ENCODE peak calls at places on chromosomes 12 and 14, in ten cellular contexts. G is aorta; X is neuronal stem cell; A is CD8-positive, alpha-beta T cell; D is AG04450; L is tibial nerve; B is brain microvascular endothelial cell; P is thoracic aorta; Z is IMR-90; I is HL-60. Y is an unnamed sample.
A peak's percentile ranks its signal among the peaks of the same experiment; 100 is the strongest.

GRCh38 chr14:91246051-91246852 is 1.7 kb upstream of the GPR68 start:
- DNase-seq in B (no peak), D (no peak), A (peak; percentile 71), P (no peak), L (no peak), G (no peak), Z (no peak), X (no peak), I (no peak), Y (peak; percentile 79)

GRCh38 chr14:101072945-101073597 is 169.5 kb upstream of the RTL1 start:
- DNase-seq in A (peak; percentile 36), B (peak; percentile 98), X (peak; percentile 40), I (no peak), L (peak; percentile 18), P (peak; percentile 25), G (peak; percentile 80), D (peak; percentile 88), Z (peak; percentile 98), Y (no peak)

GRCh38 chr14:77424862-77425261 is 1.5 kb upstream of the NOXRED1 start:
- DNase-seq in Z (no peak), D (no peak), L (no peak), G (no peak), X (no peak), A (no peak), P (no peak), I (no peak), B (no peak), Y (no peak)

GRCh38 chr12:6281081-6281809 is 29.2 kb upstream of the PLEKHG6 start:
- DNase-seq in L (no peak), B (no peak), G (no peak), P (no peak), A (no peak), D (no peak), Z (peak; percentile 52), I (no peak), X (no peak), Y (no peak)

GRCh38 chr12:14410841-14411569 is 45.5 kb downstream of the ATF7IP start:
- DNase-seq in B (no peak), X (no peak), D (no peak), L (no peak), A (no peak), G (no peak), P (no peak), Z (no peak), I (no peak), Y (peak; percentile 29)

GRCh38 chr12:26122681-26123481 is 2.0 kb downstream of the BHLHE41 start:
- DNase-seq in G (peak; percentile 80), L (peak; percentile 77), P (peak; percentile 26), B (peak; percentile 74), A (no peak), Z (peak; percentile 79), D (no peak), I (peak; percentile 53), X (peak; percentile 54), Y (no peak)

GRCh38 chr12:61250303-61250702 is 1009.9 kb upstream of the USP15 start:
- DNase-seq in Z (no peak), I (no peak), B (peak; percentile 15), G (no peak), L (no peak), D (no peak), P (no peak), X (no peak), A (no peak), Y (no peak)

GRCh38 chr14:58572092-58572853 is 65.5 kb upstream of the DACT1 start:
- DNase-seq in I (no peak), B (peak; percentile 55), X (no peak), A (no peak), L (no peak), Z (peak; percentile 89), P (no peak), G (no peak), D (peak; percentile 47), Y (no peak)

GRCh38 chr12:65133879-65134278 is 12.8 kb upstream of the WIF1 start:
- DNase-seq in A (no peak), Z (no peak), X (no peak), D (no peak), L (no peak), B (no peak), I (no peak), P (no peak), G (no peak), Y (no peak)

GRCh38 chr14:32509632-32510187 is 180.6 kb downstream of the AKAP6 start:
- DNase-seq in P (peak; percentile 54), X (no peak), L (no peak), D (peak; percentile 88), I (no peak), B (peak; percentile 98), A (no peak), Z (peak; percentile 97), G (peak; percentile 81), Y (no peak)

GRCh38 chr14:71060795-71061455 is 153.7 kb downstream of the PCNX1 start:
- DNase-seq in X (no peak), Z (peak; percentile 44), A (no peak), I (no peak), B (peak; percentile 16), L (no peak), G (no peak), P (no peak), D (no peak), Y (no peak)
- H3K4me3 ChIP-seq in X (no peak overlapping the region), Z (no peak overlapping the region), A (no peak overlapping the region), I (no peak overlapping the region), B (no peak overlapping the region), L (no peak overlapping the region), G (no peak overlapping the region), P (no peak overlapping the region), D (no peak overlapping the region), Y (no peak overlapping the region)

GRCh38 chr14:21071225-21072041 is 1.3 kb downstream of the ARHGEF40 start:
- DNase-seq in P (peak; percentile 71), Z (peak; percentile 95), L (peak; percentile 70), A (peak; percentile 55), X (peak; percentile 74), G (peak; percentile 96), D (peak; percentile 88), I (peak; percentile 96), B (peak; percentile 90), Y (peak; percentile 27)

GRCh38 chr14:21073921-21074320 is 3.8 kb downstream of the ARHGEF40 start:
- DNase-seq in D (no peak), G (no peak), L (no peak), P (no peak), A (no peak), Z (no peak), I (no peak), X (no peak), B (no peak), Y (no peak)

GRCh38 chr14:21072781-21073339 is 2.8 kb downstream of the ARHGEF40 start:
- DNase-seq in A (no peak), B (no peak), X (no peak), D (no peak), I (no peak), Z (no peak), G (no peak), L (no peak), P (no peak), Y (no peak)

GRCh38 chr14:21070610-21071224 is 613 bp downstream of the ARHGEF40 start:
- DNase-seq in P (no peak), A (no peak), X (peak; percentile 84), Z (peak; percentile 46), G (peak; percentile 66), D (no peak), I (peak; percentile 77), B (peak; percentile 24), L (no peak), Y (no peak)

GRCh38 chr14:21072102-21072501 is 2.0 kb downstream of the ARHGEF40 start:
- DNase-seq in G (no peak), I (peak; percentile 87), Z (peak; percentile 81), L (no peak), D (peak; percentile 44), X (no peak), P (no peak), A (no peak), B (peak; percentile 70), Y (no peak)
- H3K27ac ChIP-seq in G (peak overlapping the region; percentile 34), I (peak overlapping the region; percentile 89), Z (peak overlapping the region; percentile 96), L (peak overlapping the region; percentile 96), D (peak overlapping the region; percentile 95), X (no peak overlapping the region), P (peak overlapping the region; percentile 88), A (no peak overlapping the region), B (peak overlapping the region; percentile 90), Y (no peak overlapping the region)

GRCh38 chr12:8033153-8034044 is 883 bp downstream of the FOXJ2 start:
- DNase-seq in D (no peak), L (peak; percentile 48), X (peak; percentile 35), G (peak; percentile 76), Z (peak; percentile 33), I (no peak), A (peak; percentile 60), P (no peak), B (no peak), Y (peak; percentile 51)

GRCh38 chr12:8030189-8030588 is 2.3 kb upstream of the FOXJ2 start:
- DNase-seq in L (no peak), D (no peak), G (no peak), A (no peak), Z (no peak), B (no peak), I (no peak), X (no peak), P (no peak), Y (no peak)

GRCh38 chr12:8032242-8033152 is at the start of gene FOXJ2:
- DNase-seq in Z (peak; percentile 58), A (peak; percentile 90), B (peak; percentile 45), I (peak; percentile 53), D (no peak), L (peak; percentile 64), P (no peak), X (peak; percentile 76), G (peak; percentile 87), Y (peak; percentile 71)

GRCh38 chr12:8034802-8035201 is 2.3 kb downstream of the FOXJ2 start:
- DNase-seq in A (no peak), L (no peak), D (no peak), G (no peak), Z (no peak), P (no peak), X (no peak), I (no peak), B (no peak), Y (no peak)

GRCh38 chr12:8031872-8032241 is 659 bp upstream of the FOXJ2 start:
- DNase-seq in X (no peak), Z (no peak), L (no peak), I (no peak), D (no peak), G (no peak), B (no peak), A (no peak), P (no peak), Y (no peak)
- H3K27me3 ChIP-seq in X (no peaks in the 10 kb centered on the region), Z (no peaks in the 10 kb centered on the region), L (no peaks in the 10 kb centered on the region), I (no peaks in the 10 kb centered on the region), D (no peaks in the 10 kb centered on the region), G (no peaks in the 10 kb centered on the region), B (no peaks in the 10 kb centered on the region), A (no peaks in the 10 kb centered on the region), P (no peaks in the 10 kb centered on the region), Y (no peaks in the 10 kb centered on the region)

DNA sequence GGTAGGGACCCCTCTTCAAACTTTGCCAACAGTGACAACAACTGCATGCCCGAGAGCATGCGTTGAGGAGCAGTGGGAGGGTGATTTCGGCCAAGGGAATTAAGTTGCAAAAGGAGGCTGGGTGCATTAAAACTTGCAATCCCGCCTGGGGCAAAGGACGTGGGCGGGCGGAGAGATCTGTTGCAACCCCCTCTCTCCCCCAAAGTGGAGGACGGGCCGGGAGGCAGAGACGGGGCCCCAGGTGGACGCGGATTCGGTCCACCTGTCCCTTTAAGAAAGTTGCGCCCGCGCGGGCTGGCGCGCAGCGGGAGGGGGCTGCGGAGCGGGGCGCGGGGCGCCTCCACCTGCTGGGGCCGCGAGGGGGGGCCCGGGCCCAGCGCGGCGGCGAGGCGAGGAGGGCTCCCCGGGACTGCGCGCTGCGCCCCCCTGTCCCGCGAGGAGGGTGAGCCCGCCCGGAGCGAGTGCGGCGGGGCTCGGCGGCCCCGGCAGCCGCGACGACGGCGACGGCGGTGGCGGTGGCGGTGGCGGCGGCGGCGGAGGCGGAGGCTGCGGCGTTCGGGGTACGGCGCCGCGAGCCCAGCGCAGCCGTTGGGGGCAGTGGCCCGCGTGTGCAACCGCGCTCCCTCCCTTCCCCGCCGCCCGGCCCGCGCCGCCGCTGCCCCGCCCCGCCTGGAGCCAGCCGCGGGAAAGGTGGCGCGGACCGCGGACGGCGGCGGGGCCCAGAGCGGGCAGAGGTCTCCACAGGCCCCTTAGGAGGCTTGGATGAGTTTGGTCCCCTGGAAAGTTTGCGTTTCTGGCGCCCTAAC is 560 bp upstream of the FOXN4 start:
- DNase-seq in X (no peak), B (no peak), P (no peak), Z (no peak), I (no peak), D (no peak), L (no peak), G (no peak), A (no peak), Y (no peak)
- H3K4me3 ChIP-seq in X (peak overlapping the region; percentile 80), B (no peak overlapping the region), P (peak overlapping the region; percentile 64), Z (no peak overlapping the region), I (peak overlapping the region; percentile 29), D (no peak overlapping the region), L (peak overlapping the region; percentile 17), G (peak overlapping the region; percentile 74), A (peak overlapping the region; percentile 35), Y (peak overlapping the region; percentile 45)

Y was measured in effector memory CD4-positive, alpha-beta T cell.